ENCODE peak calls at places on chromosomes 7 and 10, in six cellular contexts. O is AG10803, Y is T-helper 17 cell, K is cardiac fibroblast, D is neural crest cell, J is nucleus accumbens. S is an unnamed sample.

GRCh38 chr10:71431945-71432905 is 35.5 kb downstream of the CDH23 start:
- DNase-seq in J (no peak), K (no peak), O (no peak), Y (no peak), D (no peak), S (no peak)

GRCh38 chr10:62335326-62335725 is 38.8 kb upstream of the ZNF365 start:
- DNase-seq in O (no peak), K (no peak), J (no peak), Y (no peak), D (no peak), S (no peak)

GRCh38 chr7:115618676-115619075 is 411.9 kb downstream of the TFEC start:
- DNase-seq in O (peak; percentile 61), J (no peak), Y (no peak), K (peak; percentile 64), D (no peak), S (no peak)

GRCh38 chr10:122143238-122143841 is 127.8 kb upstream of the BTBD16 start:
- DNase-seq in D (no peak), K (no peak), J (no peak), Y (no peak), O (no peak), S (no peak)

GRCh38 chr7:92788559-92789183 is 47.7 kb downstream of the CDK6 start:
- DNase-seq in D (no peak), Y (no peak), J (no peak), K (no peak), O (no peak), S (no peak)

GRCh38 chr10:74929197-74929596 is 102.8 kb downstream of the KAT6B start:
- DNase-seq in J (no peak), D (no peak), Y (no peak), O (peak; percentile 48), K (peak; percentile 79), S (no peak)

GRCh38 chr10:57898231-57898630 is 369.5 kb downstream of the IPMK start:
- DNase-seq in Y (no peak), J (no peak), O (no peak), D (no peak), K (no peak), S (no peak)

GRCh38 chr7:69717221-69717620 is 118.9 kb downstream of the AUTS2 start:
- DNase-seq in Y (no peak), O (no peak), D (no peak), J (no peak), K (no peak), S (no peak)

GRCh38 chr10:92965314-92965713 is 95.3 kb upstream of the CYP26C1 start:
- DNase-seq in J (no peak), K (peak; percentile 77), D (no peak), O (peak; percentile 57), Y (no peak), S (no peak)

GRCh38 chr7:35617076-35617475 is 77.9 kb downstream of the HERPUD2 start:
- DNase-seq in Y (no peak), O (peak; percentile 47), D (no peak), K (peak; percentile 47), J (no peak), S (no peak)

GRCh38 chr10:22321831-22322662 is 1.1 kb downstream of the BMI1 start:
- DNase-seq in O (no peak), K (no peak), Y (peak; percentile 36), D (no peak), J (no peak), S (no peak)

GRCh38 chr7:52352019-52352418 is 683.4 kb upstream of the POM121L12 start:
- DNase-seq in O (no peak), K (no peak), J (no peak), Y (no peak), D (no peak), S (no peak)

GRCh38 chr7:107622429-107622828 is 38.2 kb upstream of the SLC26A4 start:
- DNase-seq in J (no peak), Y (no peak), O (peak; percentile 88), K (peak; percentile 80), D (no peak), S (no peak)

GRCh38 chr7:32164341-32164996 is 94.3 kb upstream of the PDE1C start:
- DNase-seq in O (peak; percentile 83), Y (no peak), J (no peak), K (peak; percentile 77), D (no peak), S (no peak)

GRCh38 chr10:28503114-28503513 is 29.8 kb upstream of the WAC start:
- DNase-seq in K (peak; percentile 8), D (no peak), Y (no peak), O (peak; percentile 16), J (no peak), S (no peak)

GRCh38 chr10:73771722-73772279 is 10.0 kb upstream of the CHCHD1 start:
- DNase-seq in J (no peak), D (no peak), O (peak; percentile 31), K (peak; percentile 88), Y (no peak), S (peak; percentile 91)

GRCh38 chr10:71752391-71753090 is 20.8 kb downstream of the VSIR start:
- DNase-seq in K (no peak), O (no peak), J (no peak), D (no peak), Y (no peak), S (no peak)

GRCh38 chr10:50896721-50897120 is 11.3 kb upstream of the A1CF start:
- DNase-seq in D (no peak), Y (no peak), K (no peak), O (no peak), J (no peak), S (no peak)

GRCh38 chr7:134601459-134601858 is 45.2 kb upstream of the BPGM start:
- DNase-seq in D (no peak), Y (no peak), O (no peak), K (no peak), J (no peak), S (no peak)

GRCh38 chr10:52635651-52636050 is 136.9 kb downstream of the MBL2 start:
- DNase-seq in J (no peak), D (no peak), K (no peak), Y (no peak), O (peak; percentile 39), S (no peak)

GRCh38 chr10:97849101-97849490 is 547 bp upstream of the GOLGA7B start:
- DNase-seq in K (no peak), O (no peak), J (no peak), D (no peak), Y (no peak), S (no peak)

GRCh38 chr7:135170223-135170997 is at the start of gene CYREN:
- DNase-seq in J (peak; percentile 77), O (peak; percentile 95), K (peak; percentile 97), Y (peak; percentile 81), D (peak; percentile 83), S (peak; percentile 94)

GRCh38 chr10:62058476-62058875 is 157.0 kb downstream of the ARID5B start:
- DNase-seq in O (no peak), Y (no peak), J (no peak), K (no peak), D (no peak), S (no peak)

GRCh38 chr7:2631924-2632716 is at the start of gene TTYH3:
- DNase-seq in K (no peak), Y (no peak), J (no peak), D (no peak), O (no peak), S (no peak)

GRCh38 chr7:151058766-151059361 is 525 bp upstream of the SLC4A2 start:
- DNase-seq in D (no peak), K (peak; percentile 19), J (no peak), Y (no peak), O (peak; percentile 45), S (no peak)

GRCh38 chr7:157676001-157676400 is 339.2 kb downstream of the DNAJB6 start:
- DNase-seq in D (no peak), K (no peak), J (no peak), O (no peak), Y (no peak), S (no peak)

GRCh38 chr10:108104697-108105096 is 940.2 kb upstream of the SORCS1 start:
- DNase-seq in Y (no peak), D (no peak), O (peak; percentile 18), J (no peak), K (no peak), S (no peak)

GRCh38 chr7:147756290-147756689 is 834.3 kb upstream of the C7orf33 start:
- DNase-seq in Y (no peak), K (no peak), J (no peak), O (no peak), D (no peak), S (no peak)

GRCh38 chr7:70693300-70693689 is 438.6 kb upstream of the GALNT17 start:
- DNase-seq in K (peak; percentile 14), D (no peak), Y (no peak), O (peak; percentile 66), J (no peak), S (peak; percentile 10)

GRCh38 chr7:41965951-41966505 is 263.1 kb upstream of the INHBA start:
- DNase-seq in Y (no peak), D (no peak), J (no peak), K (no peak), O (no peak), S (no peak)

GRCh38 chr10:13973742-13974141 is 357.0 kb downstream of the FRMD4A start:
- DNase-seq in K (peak; percentile 72), Y (no peak), J (no peak), D (no peak), O (no peak), S (no peak)

GRCh38 chr7:121204537-121204936 is 124.3 kb upstream of the WNT16 start:
- DNase-seq in D (no peak), K (no peak), O (peak; percentile 25), J (no peak), Y (no peak), S (no peak)

GRCh38 chr10:76301950-76302349 is 870.5 kb downstream of the LRMDA start:
- DNase-seq in J (no peak), D (no peak), K (no peak), O (no peak), Y (no peak), S (no peak)

GRCh38 chr7:75938921-75939320 is 24.0 kb downstream of the POR start:
- DNase-seq in K (no peak), Y (no peak), J (no peak), O (no peak), D (no peak), S (no peak)

GRCh38 chr7:301291-302053 is 11.5 kb downstream of the FOXL3 start:
- DNase-seq in K (no peak), J (no peak), Y (no peak), O (no peak), D (no peak), S (no peak)

S was measured in endothelial cell.